ENCODE peak calls at places on chromosomes 16 and 17, in six cellular contexts. H is AG04450; O is activated T-helper 1 cell treated with anti-CD3 and anti-CD28 coated beads, Interleukin-2, amount 50 U/mL, for 16 hours; J is endothelial cell; Q is naive B cell; F is NCI-H510A treated with DMSO at 0.1 percent for 48 hours. E is an unnamed sample.

GRCh38 chr16:89696598-89697128 is 4.8 kb downstream of the SPATA2L start:
- DNase-seq in F (no peak), H (no peak), O (no peak), Q (no peak), J (no peak), E (peak; percentile 72)

GRCh38 chr17:63071797-63072196 is 105.8 kb downstream of the TANC2 start:
- DNase-seq in O (no peak), F (no peak), Q (no peak), J (no peak), H (no peak), E (no peak)

GRCh38 chr16:51286272-51286671 is 135.2 kb upstream of the SALL1 start:
- DNase-seq in F (no peak), Q (no peak), J (no peak), H (no peak), O (no peak), E (no peak)

GRCh38 chr17:51820766-51821165 is 337.7 kb downstream of the CA10 start:
- DNase-seq in O (no peak), H (no peak), Q (no peak), J (no peak), F (no peak), E (no peak)

GRCh38 chr17:76038050-76038449 is 10.9 kb upstream of the EVPL start:
- DNase-seq in J (no peak), F (no peak), H (no peak), Q (no peak), O (no peak), E (no peak)

GRCh38 chr16:75265911-75266701 is 14.7 kb upstream of the BCAR1 start:
- DNase-seq in Q (no peak), H (no peak), F (peak; percentile 27), J (peak; percentile 93), O (no peak), E (peak; percentile 59)

GRCh38 chr17:38504216-38504615 is 76.0 kb downstream of the ARHGAP23 start:
- DNase-seq in J (no peak), O (no peak), H (no peak), Q (no peak), F (no peak), E (no peak)

GRCh38 chr17:42683407-42684031 is 1.2 kb downstream of the CNTNAP1 start:
- DNase-seq in J (no peak), H (no peak), F (peak; percentile 48), Q (no peak), O (no peak), E (no peak)

GRCh38 chr17:1511756-1512321 is 4.6 kb downstream of the INPP5K start:
- DNase-seq in Q (no peak), O (no peak), H (no peak), F (no peak), J (no peak), E (no peak)

GRCh38 chr16:48865511-48865910 is 255.5 kb upstream of the N4BP1 start:
- DNase-seq in F (no peak), J (no peak), O (no peak), H (no peak), Q (no peak), E (no peak)

GRCh38 chr16:76943936-76944335 is 247.1 kb upstream of the MON1B start:
- DNase-seq in O (no peak), J (no peak), F (no peak), H (no peak), Q (no peak), E (no peak)

GRCh38 chr17:74368341-74369152 is 1.2 kb downstream of the GPR142 start:
- DNase-seq in Q (peak; percentile 53), J (peak; percentile 67), F (peak; percentile 72), H (no peak), O (peak; percentile 60), E (peak; percentile 62)

E was measured in NAMALWA.